ENCODE peak calls at places on chromosomes 3 and 15, in eight cellular contexts. E is effector memory CD8-positive, alpha-beta T cell; G is progenitor cell of endocrine pancreas; U is bronchial epithelial cell; V is mesendoderm; R is HuH-7; T is NCI-H1417 treated with DMSO at 0.1 percent for 48 hours; M is GM12892. B is an unnamed sample.

GRCh38 chr3:109154989-109155388 is 18.5 kb downstream of the C3orf85 start:
- DNase-seq in R (no peak), T (no peak), U (no peak), M (no peak), V (no peak), G (no peak), E (no peak), B (peak; percentile 60)

GRCh38 chr3:157469571-157470294 is 33.1 kb downstream of the PTX3 start:
- DNase-seq in E (no peak), R (no peak), T (no peak), V (no peak), U (no peak), G (no peak), M (no peak), B (no peak)

GRCh38 chr15:39195988-39196486 is 384.8 kb upstream of the THBS1 start:
- DNase-seq in E (no peak), M (no peak), U (peak; percentile 99), G (no peak), V (no peak), T (no peak), R (no peak), B (peak; percentile 99)

GRCh38 chr3:49454457-49454856 is 15.6 kb upstream of the DAG1 start:
- DNase-seq in E (no peak), T (no peak), R (no peak), M (no peak), V (peak; percentile 91), G (peak; percentile 36), U (peak; percentile 37), B (no peak)

GRCh38 chr3:19866751-19867347 is 67.2 kb downstream of the EFHB start:
- DNase-seq in V (peak; percentile 75), U (peak; percentile 61), E (peak; percentile 21), M (no peak), T (no peak), R (peak; percentile 68), G (peak; percentile 25), B (peak; percentile 51)

GRCh38 chr3:150901793-150902192 is 3.4 kb downstream of the MINDY4B start:
- DNase-seq in T (no peak), E (no peak), R (no peak), V (no peak), U (no peak), G (no peak), M (no peak), B (no peak)

GRCh38 chr3:2603734-2604297 is 505.1 kb downstream of the CNTN4 start:
- DNase-seq in U (no peak), T (no peak), M (no peak), R (no peak), V (no peak), E (no peak), G (no peak), B (no peak)

GRCh38 chr3:73503781-73504180 is 121.0 kb downstream of the PDZRN3 start:
- DNase-seq in T (no peak), E (no peak), V (no peak), G (no peak), U (no peak), R (no peak), M (peak; percentile 13), B (peak; percentile 26)

GRCh38 chr15:79004336-79004735 is 59.5 kb upstream of the CTSH start:
- DNase-seq in V (peak; percentile 94), T (no peak), M (peak; percentile 69), E (no peak), G (no peak), R (no peak), U (peak; percentile 82), B (peak; percentile 93)

GRCh38 chr3:30186741-30187219 is 419.6 kb upstream of the TGFBR2 start:
- DNase-seq in E (no peak), M (no peak), G (no peak), R (no peak), T (no peak), U (no peak), V (no peak), B (no peak)

GRCh38 chr3:65026151-65026550 is 338.4 kb upstream of the ADAMTS9 start:
- DNase-seq in V (peak; percentile 50), E (no peak), U (no peak), M (no peak), G (no peak), R (no peak), T (no peak), B (no peak)

GRCh38 chr3:15294914-15295313 is 37.5 kb downstream of the SH3BP5 start:
- DNase-seq in U (no peak), R (no peak), V (no peak), M (no peak), G (no peak), E (no peak), T (no peak), B (no peak)

GRCh38 chr3:59775106-59775505 is 725.3 kb upstream of the CFAP20DC start:
- DNase-seq in V (no peak), M (no peak), R (no peak), T (no peak), G (no peak), U (no peak), E (no peak), B (peak; percentile 49)

B was measured in EL.